ENCODE peak calls at places on chromosomes 3 and 15, in four cellular contexts. Z is CD8-positive, alpha-beta T cell; N is neural crest cell; J is HFFc6. H is an unnamed sample.

GRCh38 chr3:154428369-154429206 is 1.4 kb downstream of the GPR149 start:
- DNase-seq in J (no peak), N (no peak), Z (no peak), H (no peak)

GRCh38 chr15:71730277-71731144 is 79.8 kb upstream of the NR2E3 start:
- DNase-seq in Z (no peak), N (peak; percentile 29), J (peak; percentile 70), H (no peak)

GRCh38 chr15:76341366-76342045 is 4.9 kb downstream of the ISL2 start:
- DNase-seq in J (no peak), Z (no peak), N (peak; percentile 10), H (no peak)

GRCh38 chr3:48553886-48554845 is 2.4 kb downstream of the PFKFB4 start:
- DNase-seq in Z (no peak), N (no peak), J (no peak), H (no peak)

GRCh38 chr3:5197470-5198312 is 10.2 kb downstream of the EDEM1 start:
- DNase-seq in Z (no peak), N (no peak), J (no peak), H (no peak)

GRCh38 chr15:79136434-79137046 is 46.0 kb upstream of the RASGRF1 start:
- DNase-seq in J (no peak), N (no peak), Z (no peak), H (no peak)

GRCh38 chr3:71560665-71561064 is 22.9 kb downstream of the FOXP1 start:
- DNase-seq in J (peak; percentile 32), N (no peak), Z (no peak), H (no peak)

GRCh38 chr15:85752591-85752990 is 42.1 kb downstream of the KLHL25 start:
- DNase-seq in N (no peak), Z (no peak), J (no peak), H (no peak)

GRCh38 chr3:174397848-174398247 is 461.3 kb upstream of the NAALADL2 start:
- DNase-seq in Z (no peak), N (no peak), J (peak; percentile 16), H (no peak)

GRCh38 chr15:73022156-73022555 is 30.1 kb upstream of the NEO1 start:
- DNase-seq in N (no peak), Z (no peak), J (peak; percentile 19), H (no peak)

GRCh38 chr3:180287703-180288102 is 251.0 kb upstream of the PEX5L start:
- DNase-seq in N (no peak), Z (no peak), J (no peak), H (no peak)

GRCh38 chr3:194306109-194306686 is 44.9 kb downstream of the CPN2 start:
- DNase-seq in N (no peak), Z (peak; percentile 72), J (no peak), H (no peak)

GRCh38 chr15:44813231-44813630 is 76.9 kb downstream of the TRIM69 start:
- DNase-seq in Z (no peak), N (no peak), J (no peak), H (no peak)

GRCh38 chr3:186609247-186609868 is 3.5 kb upstream of the AHSG start:
- DNase-seq in Z (no peak), J (no peak), N (no peak), H (no peak)

GRCh38 chr3:171829841-171830559 is 13.1 kb upstream of the TMEM212 start:
- DNase-seq in N (peak; percentile 38), Z (no peak), J (peak; percentile 69), H (no peak)

GRCh38 chr3:125110016-125110875 is 54.4 kb upstream of the HEG1 start:
- DNase-seq in N (no peak), J (peak; percentile 90), Z (no peak), H (peak; percentile 56)

GRCh38 chr15:84961707-84962106 is 19.9 kb upstream of the PDE8A start:
- DNase-seq in J (no peak), Z (no peak), N (no peak), H (no peak)

GRCh38 chr3:58630081-58630709 is 36.4 kb downstream of the FAM3D start:
- DNase-seq in J (peak; percentile 39), Z (peak; percentile 72), N (peak; percentile 87), H (no peak)

GRCh38 chr3:45496550-45496949 is 98.0 kb upstream of the LIMD1 start:
- DNase-seq in J (no peak), Z (no peak), N (no peak), H (no peak)

GRCh38 chr3:157718835-157719234 is 215.6 kb upstream of the VEPH1 start:
- DNase-seq in J (no peak), N (no peak), Z (no peak), H (no peak)

GRCh38 chr15:101128191-101128590 is 123.7 kb downstream of the CHSY1 start:
- DNase-seq in N (no peak), Z (no peak), J (peak; percentile 86), H (peak; percentile 89)

GRCh38 chr3:39639344-39640236 is 169.8 kb upstream of the MYRIP start:
- DNase-seq in N (no peak), J (peak; percentile 97), Z (no peak), H (peak; percentile 83)

GRCh38 chr3:37779289-37780152 is 82.2 kb upstream of the CTDSPL start:
- DNase-seq in N (peak; percentile 38), Z (no peak), J (peak; percentile 61), H (no peak)

GRCh38 chr3:10453764-10454163 is 51.6 kb downstream of the ATP2B2 start:
- DNase-seq in N (no peak), J (no peak), Z (no peak), H (no peak)

GRCh38 chr3:132342183-132342582 is 25.0 kb downstream of the ACP3 start:
- DNase-seq in N (no peak), J (no peak), Z (no peak), H (no peak)
- TF ChIP-seq CTCF in N (no peak), J (no peak), Z (no peak), H (peak; percentile 19)

GRCh38 chr3:148957586-148957985 is 33.8 kb upstream of the GYG1 start:
- DNase-seq in Z (no peak), J (no peak), N (no peak), H (no peak)

GRCh38 chr3:148958681-148959080 is 32.7 kb upstream of the GYG1 start:
- DNase-seq in Z (no peak), J (no peak), N (no peak), H (no peak)

DNA sequence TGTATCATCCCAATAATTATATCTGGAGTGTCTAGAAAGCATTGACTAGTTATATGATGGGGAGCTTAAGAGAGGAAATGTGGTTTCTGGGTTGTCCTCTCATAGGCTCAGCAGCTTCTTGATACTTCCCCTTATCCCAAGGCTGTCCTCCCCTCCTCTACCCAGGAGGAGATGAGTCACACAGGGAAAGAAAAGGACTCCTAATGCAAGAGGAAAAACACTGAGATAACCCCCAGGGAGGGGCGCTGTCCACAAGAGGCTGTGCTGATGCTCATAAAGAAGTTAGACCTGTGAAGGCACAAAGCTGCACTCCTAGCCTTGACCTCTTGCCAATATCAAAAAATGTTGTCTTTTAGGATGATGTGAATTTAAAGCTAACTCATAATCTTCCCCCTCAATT is 28.8 kb upstream of the GYG1 start:
- DNase-seq in Z (no peak), N (no peak), J (peak; percentile 60), H (peak; percentile 49)
- TF ChIP-seq CTCF in Z (no peak), N (no peak), J (peak; percentile 55), H (peak; percentile 54)

DNA sequence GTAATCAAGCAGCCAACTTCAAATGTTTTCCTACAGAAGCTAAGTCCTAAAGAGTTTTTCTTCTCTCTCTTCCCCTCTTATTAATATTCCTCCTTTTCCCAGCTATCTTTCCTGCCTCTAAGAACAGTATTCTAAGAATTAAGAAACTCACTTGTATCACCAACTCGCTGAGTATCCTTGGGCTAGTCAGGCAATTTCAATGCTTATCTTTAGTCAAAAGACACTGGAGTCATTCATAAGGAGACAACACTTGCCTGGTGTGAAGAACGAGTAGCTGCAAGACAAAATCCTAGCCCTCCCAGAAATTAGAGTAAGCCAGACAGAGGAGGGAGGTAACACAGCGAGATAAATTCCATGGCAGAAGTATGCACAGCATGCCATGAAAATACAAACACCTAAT is 10.7 kb downstream of the VGLL4 start:
- DNase-seq in J (no peak), N (no peak), Z (no peak), H (no peak)
- TF ChIP-seq CTCF in J (no peak), N (no peak), Z (no peak), H (no peak)

DNA sequence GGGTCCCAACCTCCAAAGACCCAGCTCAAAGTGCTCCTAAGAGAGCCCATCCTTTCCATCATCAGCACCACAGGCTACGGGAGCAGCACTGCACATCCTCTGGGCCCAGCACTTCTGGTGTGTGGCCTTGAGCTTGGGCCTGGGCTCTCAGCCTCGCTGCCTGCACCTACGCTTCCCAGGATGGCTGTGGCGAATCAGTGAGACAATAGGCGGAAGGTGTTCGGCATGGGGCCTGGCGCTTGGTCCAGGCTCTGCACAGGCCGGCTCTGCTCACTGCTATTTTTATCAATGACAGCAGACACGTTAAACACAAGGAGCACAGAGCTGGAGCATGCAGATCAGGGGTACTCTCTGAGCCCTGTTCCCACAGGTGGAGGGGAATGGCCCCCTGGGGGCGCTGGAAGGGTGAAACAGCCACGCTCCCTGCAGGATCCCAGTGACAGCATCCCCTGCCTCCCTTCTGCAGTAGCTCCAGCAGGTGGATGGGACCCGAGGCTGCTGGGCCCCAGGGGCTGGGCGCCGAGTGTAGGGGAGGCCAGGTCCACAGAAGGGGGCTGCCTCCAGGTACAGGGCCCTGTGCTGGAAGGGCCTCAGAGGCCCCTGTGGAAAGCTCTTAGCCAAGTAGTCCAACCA is 90.0 kb upstream of the RPL32 start:
- DNase-seq in J (no peak), N (no peak), Z (no peak), H (no peak)
- TF ChIP-seq CTCF in J (peak; percentile 12), N (no peak), Z (no peak), H (no peak)

DNA sequence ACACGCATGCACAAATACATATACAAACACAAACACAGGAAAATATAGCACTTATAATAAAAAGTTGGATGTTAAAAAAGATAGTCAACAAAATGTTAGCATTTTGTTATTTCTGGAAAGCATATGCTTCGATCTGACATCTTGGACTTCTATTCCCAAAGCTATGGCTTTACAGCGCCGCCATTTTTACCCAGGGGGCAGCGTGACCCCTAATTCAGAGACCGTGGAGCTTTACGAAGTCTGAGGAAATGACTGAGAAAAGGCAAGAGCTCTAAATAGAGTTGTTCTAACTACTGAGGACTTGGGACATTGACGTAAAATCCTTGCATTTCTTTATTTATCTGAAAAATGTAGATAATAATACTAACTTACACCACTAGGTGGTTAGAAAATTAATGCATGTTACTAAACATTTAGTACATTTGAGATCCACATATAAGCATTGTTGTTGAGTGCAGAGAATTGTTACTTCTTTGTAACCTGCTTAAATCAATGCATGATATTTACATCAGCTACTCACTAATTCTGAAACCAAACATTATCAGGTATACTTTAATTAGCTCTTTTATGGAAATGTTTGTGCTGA is 155.4 kb downstream of the TP63 start:
- DNase-seq in J (no peak), Z (no peak), N (no peak), H (no peak)
- TF ChIP-seq CTCF in J (peak; percentile 71), Z (no peak), N (peak; percentile 55), H (peak; percentile 31)

DNA sequence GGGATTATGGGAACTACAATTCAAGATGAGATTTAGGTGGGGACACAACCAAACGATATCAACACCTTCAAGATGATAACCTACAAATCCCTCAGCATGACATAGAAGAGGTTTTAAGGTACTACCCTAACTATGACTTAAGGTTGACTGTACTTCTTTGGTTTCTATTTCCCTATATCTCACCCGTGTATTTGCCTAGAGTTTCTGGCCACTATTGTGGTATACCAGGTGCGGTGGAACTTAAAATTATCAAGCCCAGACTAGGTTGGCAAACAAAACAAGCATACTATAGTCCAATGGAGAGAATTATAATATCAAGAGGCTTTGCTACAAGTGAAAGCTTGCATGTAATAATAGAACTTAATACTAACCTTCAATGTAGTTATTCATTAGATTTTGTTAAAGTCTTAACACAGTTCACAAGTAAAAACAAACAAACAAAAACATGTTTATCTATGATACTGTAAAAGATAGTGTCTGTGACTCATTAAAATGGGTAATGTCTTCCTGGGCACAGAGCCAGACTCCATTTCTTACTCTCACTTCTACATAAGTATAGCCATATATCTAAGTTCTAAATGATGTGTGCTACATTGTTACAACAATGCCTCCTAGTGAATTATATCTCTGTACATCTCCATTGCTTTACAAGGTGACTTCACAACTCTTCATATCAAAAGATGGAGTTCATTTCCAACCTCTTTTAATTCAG is 479.1 kb downstream of the ZBBX start:
- DNase-seq in Z (no peak), J (no peak), N (no peak), H (no peak)
- TF ChIP-seq CTCF in Z (no peak), J (no peak), N (no peak), H (no peak)

GRCh38 chr3:192772495-192772894 is 45.2 kb upstream of the FGF12 start:
- DNase-seq in Z (no peak), N (peak; percentile 8), J (peak; percentile 23), H (no peak)
- TF ChIP-seq CTCF in Z (no peak), N (peak; percentile 60), J (peak; percentile 47), H (peak; percentile 69)